ENCODE peak calls at places on chromosome 20, in six cellular contexts. U is MCF 10A, V is HuH-7.5, Y is NCI-H1092 treated with DMSO at 0.1 percent for 48 hours, R is neural crest cell, Q is C1 segment of cervical spinal cord. G is an unnamed sample.

GRCh38 chr20:38935967-38936407 is 9.8 kb downstream of the FAM83D start:
- DNase-seq in Q (no peak), U (peak; percentile 22), Y (no peak), V (no peak), R (no peak), G (peak; percentile 26)

GRCh38 chr20:50339196-50339901 is 148.7 kb downstream of the CEBPB start:
- DNase-seq in U (no peak), V (no peak), R (no peak), Q (no peak), Y (no peak), G (no peak)

GRCh38 chr20:10369723-10370090 is 64.3 kb downstream of the MKKS start:
- DNase-seq in U (peak; percentile 84), Q (no peak), R (no peak), Y (no peak), V (no peak), G (no peak)

GRCh38 chr20:2946988-2947961 is 74.0 kb downstream of the PTPRA start:
- DNase-seq in U (no peak), Q (peak; percentile 47), Y (no peak), R (peak; percentile 27), V (peak; percentile 68), G (peak; percentile 69)

GRCh38 chr20:61254881-61255589 is 3.0 kb downstream of the CDH4 start:
- DNase-seq in Y (no peak), V (no peak), R (no peak), Q (no peak), U (peak; percentile 64), G (peak; percentile 80)

GRCh38 chr20:44023515-44024371 is 109.1 kb downstream of the TOX2 start:
- DNase-seq in Y (no peak), V (no peak), U (no peak), R (no peak), Q (no peak), G (no peak)

GRCh38 chr20:44142416-44142815 is 44.6 kb downstream of the JPH2 start:
- DNase-seq in Y (no peak), R (no peak), U (no peak), Q (no peak), V (no peak), G (no peak)

GRCh38 chr20:32920530-32921298 is 62.0 kb downstream of the EFCAB8 start:
- DNase-seq in Q (no peak), V (no peak), R (no peak), Y (no peak), U (no peak), G (no peak)

GRCh38 chr20:50226093-50226974 is 35.7 kb downstream of the CEBPB start:
- DNase-seq in U (peak; percentile 24), R (no peak), Q (no peak), Y (no peak), V (no peak), G (no peak)

GRCh38 chr20:63024573-63025392 is 18.0 kb upstream of the BHLHE23 start:
- DNase-seq in U (no peak), R (no peak), Y (no peak), V (no peak), Q (no peak), G (no peak)

GRCh38 chr20:62685781-62686555 is 22.7 kb upstream of the NTSR1 start:
- DNase-seq in Q (no peak), Y (peak; percentile 85), R (no peak), V (no peak), U (no peak), G (no peak)

GRCh38 chr20:52684911-52685310 is 287.2 kb upstream of the TSHZ2 start:
- DNase-seq in R (no peak), V (no peak), Q (no peak), U (no peak), Y (no peak), G (no peak)

GRCh38 chr20:21048841-21049273 is 57.3 kb downstream of the LINC00237 start:
- DNase-seq in Q (peak; percentile 7), U (peak; percentile 53), Y (peak; percentile 3), R (peak; percentile 33), V (peak; percentile 66), G (no peak)

GRCh38 chr20:6178537-6178936 is 55.7 kb upstream of the FERMT1 start:
- DNase-seq in Q (no peak), R (peak; percentile 2), Y (peak; percentile 41), V (peak; percentile 24), U (peak; percentile 50), G (peak; percentile 32)

GRCh38 chr20:50724851-50725721 is 6.3 kb upstream of the PARD6B start:
- DNase-seq in V (peak; percentile 78), Y (no peak), U (peak; percentile 96), R (peak; percentile 28), Q (no peak), G (peak; percentile 98)

GRCh38 chr20:37615507-37616425 is 78.1 kb upstream of the CTNNBL1 start:
- DNase-seq in Y (no peak), Q (no peak), V (peak; percentile 34), R (peak; percentile 37), U (peak; percentile 54), G (peak; percentile 16)

GRCh38 chr20:33945391-33946079 is 48.2 kb upstream of the RALY start:
- DNase-seq in R (no peak), U (peak; percentile 65), V (no peak), Y (no peak), Q (peak; percentile 41), G (peak; percentile 88)

GRCh38 chr20:41032243-41032642 is 3.6 kb downstream of the TOP1 start:
- DNase-seq in R (no peak), Y (no peak), Q (no peak), V (no peak), U (no peak), G (no peak)

GRCh38 chr20:48006036-48006833 is 221.0 kb upstream of the SULF2 start:
- DNase-seq in V (no peak), U (peak; percentile 48), Q (no peak), Y (no peak), R (no peak), G (peak; percentile 16)

GRCh38 chr20:31720486-31721407 is 1.9 kb downstream of the BCL2L1 start:
- DNase-seq in U (peak; percentile 18), Q (no peak), R (no peak), V (no peak), Y (no peak), G (no peak)

GRCh38 chr20:2151805-2152727 is 50.4 kb downstream of the STK35 start:
- DNase-seq in V (no peak), Q (no peak), Y (no peak), U (peak; percentile 64), R (no peak), G (peak; percentile 64)

GRCh38 chr20:8036771-8037170 is 17.2 kb upstream of the TMX4 start:
- DNase-seq in R (no peak), U (no peak), Q (no peak), V (no peak), Y (no peak), G (no peak)

GRCh38 chr20:23178806-23179205 is 92.7 kb upstream of the CD93 start:
- DNase-seq in R (no peak), Q (no peak), U (no peak), V (no peak), Y (no peak), G (no peak)

GRCh38 chr20:25014816-25015215 is 22.3 kb upstream of the APMAP start:
- DNase-seq in V (no peak), R (no peak), Q (no peak), Y (no peak), U (no peak), G (no peak)

GRCh38 chr20:13819885-13820645 is 35.2 kb downstream of the NDUFAF5 start:
- DNase-seq in Y (peak; percentile 71), V (peak; percentile 33), Q (no peak), R (no peak), U (peak; percentile 70), G (peak; percentile 74)

GRCh38 chr20:16394784-16395183 is 178.5 kb downstream of the KIF16B start:
- DNase-seq in V (no peak), Q (no peak), U (no peak), Y (no peak), R (no peak), G (no peak)

GRCh38 chr20:33803921-33804337 is 7.2 kb upstream of the CHMP4B start:
- DNase-seq in Q (no peak), R (no peak), Y (no peak), V (no peak), U (peak; percentile 40), G (peak; percentile 66)

GRCh38 chr20:3616250-3616649 is 46.9 kb downstream of the GFRA4 start:
- DNase-seq in Y (no peak), V (no peak), U (no peak), Q (no peak), R (no peak), G (peak; percentile 53)

GRCh38 chr20:33237989-33238388 is 2.2 kb downstream of the BPIFA1 start:
- DNase-seq in Y (no peak), V (no peak), Q (no peak), R (no peak), U (no peak), G (no peak)

GRCh38 chr20:40687384-40688128 is 1.5 kb downstream of the MAFB start:
- DNase-seq in V (peak; percentile 48), U (peak; percentile 77), R (peak; percentile 48), Y (peak; percentile 16), Q (no peak), G (peak; percentile 47)

GRCh38 chr20:61803416-61803902 is 262.2 kb downstream of the TAF4 start:
- DNase-seq in Q (no peak), V (no peak), R (no peak), Y (no peak), U (no peak), G (no peak)

GRCh38 chr20:12936020-12936419 is 72.8 kb upstream of the SPTLC3 start:
- DNase-seq in R (no peak), V (no peak), U (no peak), Q (no peak), Y (no peak), G (no peak)

GRCh38 chr20:57459278-57459677 is 65.7 kb downstream of the CTCFL start:
- DNase-seq in V (no peak), U (no peak), Y (no peak), R (no peak), Q (no peak), G (no peak)

GRCh38 chr20:53874104-53874503 is 196.3 kb downstream of the BCAS1 start:
- DNase-seq in Y (no peak), R (no peak), U (no peak), Q (no peak), V (no peak), G (no peak)

GRCh38 chr20:38751360-38751976 is 3.2 kb downstream of the ACTR5 start:
- DNase-seq in R (no peak), V (peak; percentile 40), U (peak; percentile 51), Y (peak; percentile 22), Q (no peak), G (no peak)

GRCh38 chr20:13953227-13953626 is 37.2 kb downstream of the SEL1L2 start:
- DNase-seq in R (no peak), Q (no peak), V (no peak), U (no peak), Y (no peak), G (no peak)

GRCh38 chr20:43666376-43667328 is at the start of gene MYBL2:
- DNase-seq in U (peak; percentile 67), V (peak; percentile 64), Q (no peak), R (peak; percentile 68), Y (peak; percentile 73), G (peak; percentile 56)

GRCh38 chr20:58431134-58431533 is 42.1 kb downstream of the VAPB start:
- DNase-seq in Y (no peak), U (no peak), V (no peak), R (no peak), Q (no peak), G (no peak)

G was measured in mammary epithelial cell.